ENCODE peak calls at places on chromosomes 2 and 18, in nine cellular contexts. D is endothelial cell of umbilical vein, J is heart left ventricle, W is tibial artery, H is astrocyte of the spinal cord, N is A549, B is mammary epithelial cell, G is cardiac fibroblast, U is hepatocyte. Z is an unnamed sample.
A peak's percentile ranks its signal among the peaks of the same experiment; 100 is the strongest.

GRCh38 chr2:40440835-40441234 is 11.1 kb downstream of the SLC8A1 start:
- DNase-seq in U (no peak), J (no peak), W (no peak), D (no peak), H (no peak), N (no peak), B (no peak), G (peak; percentile 33), Z (no peak)

GRCh38 chr2:38245114-38245641 is 131.9 kb downstream of the ATL2 start:
- DNase-seq in J (no peak), G (no peak), N (no peak), U (no peak), B (peak; percentile 41), H (no peak), W (no peak), D (no peak), Z (no peak)

GRCh38 chr2:65722028-65722427 is 289.6 kb upstream of the SPRED2 start:
- DNase-seq in W (peak; percentile 27), G (no peak), D (no peak), J (peak; percentile 42), U (peak; percentile 80), H (peak; percentile 45), B (peak; percentile 9), N (no peak), Z (no peak)

GRCh38 chr2:129301431-129301913 is 678.0 kb upstream of the RAB6C start:
- DNase-seq in B (no peak), G (no peak), W (peak; percentile 37), J (no peak), N (no peak), D (no peak), H (peak; percentile 1), U (no peak), Z (no peak)

GRCh38 chr2:21451418-21451817 is 327.6 kb downstream of the TDRD15 start:
- DNase-seq in H (no peak), U (no peak), W (no peak), D (no peak), N (no peak), J (no peak), B (no peak), G (peak; percentile 23), Z (no peak)

GRCh38 chr18:40939636-40940035 is 1015.4 kb upstream of the PIK3C3 start:
- DNase-seq in U (no peak), H (no peak), W (no peak), D (no peak), J (no peak), N (no peak), B (no peak), G (no peak), Z (no peak)

GRCh38 chr2:11631462-11631861 is 38.5 kb downstream of the NTSR2 start:
- DNase-seq in W (no peak), J (no peak), N (no peak), D (no peak), B (peak; percentile 91), H (no peak), U (no peak), G (no peak), Z (no peak)

GRCh38 chr2:188979119-188979729 is 5.1 kb downstream of the COL3A1 start:
- DNase-seq in W (no peak), J (no peak), G (peak; percentile 53), D (no peak), U (no peak), H (no peak), N (no peak), B (no peak), Z (no peak)

DNA sequence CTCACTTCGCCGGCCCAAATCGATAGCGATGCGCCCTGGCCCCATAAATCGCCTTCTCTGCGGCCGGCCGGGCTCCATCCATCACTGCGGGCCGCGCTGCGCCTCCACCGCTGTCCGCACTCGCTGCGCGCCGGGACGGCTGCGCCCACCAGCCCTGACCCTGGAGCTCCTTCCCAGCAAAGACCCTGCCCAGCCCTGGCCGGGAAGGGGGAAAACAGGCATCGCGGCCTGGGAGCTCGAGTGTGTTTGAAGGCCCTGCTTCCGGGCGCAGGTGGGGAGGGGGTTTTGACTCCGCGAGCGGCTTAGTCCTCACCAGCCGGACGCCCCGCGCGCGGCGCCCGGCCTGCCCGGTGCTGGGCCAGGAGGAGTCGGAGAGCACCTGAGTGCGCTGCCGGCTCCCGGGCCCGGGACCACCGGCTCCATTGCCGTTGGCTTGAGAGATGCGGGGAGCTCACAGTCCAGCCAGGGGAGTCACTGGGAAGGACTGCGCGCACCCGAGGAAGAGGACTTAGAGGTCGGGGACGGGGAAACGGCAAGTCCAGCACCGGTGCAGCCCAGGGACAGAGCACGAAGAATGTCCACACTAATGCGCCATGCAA is 1.1 kb downstream of the PAX8 start:
- DNase-seq in J (no peak), H (no peak), N (no peak), G (no peak), B (no peak), D (no peak), U (no peak), W (no peak), Z (no peak)
- H3K4me3 ChIP-seq in J (peak overlapping the region; percentile 30), H (no peak overlapping the region), N (no peak overlapping the region), G (no peak overlapping the region), B (no peak overlapping the region), D (no peak overlapping the region), U (no peak overlapping the region), W (no peak overlapping the region), Z (no peak overlapping the region)

DNA sequence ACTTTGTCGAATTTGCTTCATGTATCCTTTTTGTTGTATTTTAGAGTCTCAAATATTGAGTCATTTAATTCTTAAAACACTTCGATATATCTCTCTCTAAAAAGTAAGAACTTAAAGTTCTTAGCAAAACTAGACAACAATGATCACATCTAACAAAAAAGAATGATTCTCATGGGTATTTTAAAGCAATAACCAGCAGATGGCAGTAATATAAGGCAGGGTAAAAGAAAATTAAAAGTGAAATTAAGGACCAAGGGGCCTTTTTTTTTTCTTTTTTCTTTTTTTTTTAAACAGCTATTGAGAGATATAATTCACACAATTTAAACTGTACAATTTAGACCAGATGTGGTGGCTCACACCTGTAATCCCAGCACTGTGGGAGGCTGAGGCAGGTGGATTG is 9.9 kb upstream of the AOX1 start:
- DNase-seq in D (peak; percentile 23), B (peak; percentile 3), W (no peak), J (no peak), G (peak; percentile 52), N (no peak), H (peak; percentile 22), U (no peak), Z (no peak)
- TF ChIP-seq CTCF in D (peak; percentile 18), B (peak; percentile 40), W (no peak), J (peak; percentile 23), G (peak; percentile 38), N (peak; percentile 49), H (peak; percentile 24), U (peak; percentile 38), Z (peak; percentile 9)

GRCh38 chr2:160371251-160372009 is 122.2 kb downstream of the RBMS1 start:
- DNase-seq in D (peak; percentile 82), J (peak; percentile 57), H (no peak), U (no peak), N (no peak), B (no peak), W (no peak), G (peak; percentile 66), Z (no peak)

GRCh38 chr2:160373263-160374019 is 120.2 kb downstream of the RBMS1 start:
- DNase-seq in W (no peak), H (no peak), B (no peak), G (no peak), N (no peak), D (peak; percentile 58), J (no peak), U (no peak), Z (no peak)

GRCh38 chr2:160368988-160369935 is 124.3 kb downstream of the RBMS1 start:
- DNase-seq in G (peak; percentile 84), J (no peak), D (no peak), U (no peak), W (no peak), H (peak; percentile 50), N (no peak), B (no peak), Z (no peak)

GRCh38 chr2:160372585-160372984 is 121.0 kb downstream of the RBMS1 start:
- DNase-seq in N (no peak), D (peak; percentile 89), B (no peak), U (no peak), G (peak; percentile 63), J (no peak), H (peak; percentile 70), W (no peak), Z (no peak)

DNA sequence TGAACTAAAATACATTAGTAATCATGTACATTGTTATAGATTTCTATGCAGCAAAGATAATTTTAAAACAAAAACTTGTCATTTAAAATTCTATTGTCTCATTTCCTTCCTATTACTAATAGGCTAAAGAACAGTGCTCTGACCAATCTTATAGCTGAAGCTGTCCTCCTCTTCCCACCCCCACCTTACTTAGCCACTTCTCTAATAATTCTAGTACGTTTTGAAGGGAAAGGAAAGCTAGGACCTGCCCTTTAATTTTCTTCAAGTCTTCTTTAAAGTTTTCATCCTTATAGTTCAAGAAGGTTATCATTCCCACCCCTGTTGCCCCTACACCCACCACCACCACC is 121.6 kb downstream of the RBMS1 start:
- DNase-seq in N (no peak), U (no peak), D (no peak), B (no peak), H (no peak), W (no peak), G (peak; percentile 58), J (no peak), Z (no peak)
- H3K4me3 ChIP-seq in N (no peak overlapping the region), U (no peak overlapping the region), D (no peak overlapping the region), B (no peak overlapping the region), H (no peak overlapping the region), W (no peak overlapping the region), G (no peak overlapping the region), J (no peak overlapping the region), Z (no peak overlapping the region)

DNA sequence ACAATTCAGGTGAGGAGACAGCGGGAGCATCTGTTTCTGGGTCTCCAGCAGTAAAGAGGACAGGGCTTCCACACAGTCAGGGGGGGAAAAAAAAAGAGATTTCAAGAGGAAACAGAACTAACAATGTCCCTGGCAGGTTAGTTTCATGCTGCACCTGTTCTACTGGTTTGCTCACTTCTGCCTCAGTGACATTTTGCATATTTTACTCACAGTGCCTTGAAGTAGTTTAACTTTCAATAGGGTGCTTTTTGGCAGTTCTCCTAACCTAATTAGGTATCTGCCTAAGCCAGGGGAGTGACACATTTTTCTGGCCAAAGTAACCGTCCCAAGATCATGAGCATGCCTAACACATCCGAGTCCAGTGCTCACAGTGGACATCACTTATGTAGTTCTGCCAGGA is 109.0 kb upstream of the ALK start:
- DNase-seq in U (no peak), G (no peak), J (no peak), D (no peak), H (no peak), W (no peak), N (no peak), B (no peak), Z (no peak)
- TF ChIP-seq CTCF in U (no peak), G (no peak), J (no peak), D (no peak), H (no peak), W (no peak), N (no peak), B (no peak), Z (no peak)